ENCODE peak calls at places on chromosome 19, in five cellular contexts. G is HS-5, Y is HTR-8/SVneo, E is HFF-Myc, K is MCF 10A. S is an unnamed sample.

GRCh38 chr19:51607920-51608562 is 22.2 kb downstream of the SIGLEC5 start:
- DNase-seq in G (no peak), Y (peak), E (peak), K (peak), S (peak)

GRCh38 chr19:18292460-18292809 is 11.0 kb upstream of the JUND start:
- DNase-seq in G (no peak), Y (no peak), E (no peak), K (peak), S (peak)

GRCh38 chr19:38057954-38058690 is 151.1 kb downstream of the SIPA1L3 start:
- DNase-seq in G (no peak), Y (no peak), E (no peak), K (no peak), S (peak)

GRCh38 chr19:1068111-1069001 is 1.4 kb downstream of the ARHGAP45 start:
- DNase-seq in G (no peak), Y (no peak), E (no peak), K (no peak), S (peak)

GRCh38 chr19:35115538-35115951 is at the start of gene FXYD3:
- DNase-seq in G (no peak), Y (no peak), E (no peak), K (peak), S (peak)

GRCh38 chr19:47378246-47378645 is 29.1 kb downstream of the DHX34 start:
- DNase-seq in G (no peak), Y (no peak), E (no peak), K (no peak), S (no peak)

GRCh38 chr19:44871809-44872208 is 19.2 kb upstream of the TOMM40 start:
- DNase-seq in G (no peak), Y (no peak), E (no peak), K (no peak), S (no peak)

GRCh38 chr19:56720281-56720680 is 48.7 kb upstream of the ZNF835 start:
- DNase-seq in G (no peak), Y (no peak), E (no peak), K (no peak), S (no peak)

GRCh38 chr19:23698711-23699520 is 11.9 kb upstream of the ZNF675 start:
- DNase-seq in G (no peak), Y (no peak), E (no peak), K (peak), S (peak)

GRCh38 chr19:53160350-53160749 is 1.5 kb upstream of the ZNF347 start:
- DNase-seq in G (no peak), Y (no peak), E (no peak), K (no peak), S (no peak)

S was measured in mucosa of descending colon.